ENCODE peak calls at places on chromosomes 11 and 22, in four cellular contexts. One of them, this sample, is unnamed.

GRCh38 chr11:102187416-102188125 is 77.3 kb downstream of the YAP1 start:
- DNase-seq in lower leg skin: no peak
- DNase-seq in prostate gland: no peak
- DNase-seq in uterus: no peak
- DNase-seq in this sample: no peak

GRCh38 chr11:118342503-118343161 is at the start of gene CD3D:
- DNase-seq in lower leg skin: no peak
- DNase-seq in prostate gland: no peak
- DNase-seq in uterus: no peak
- DNase-seq in this sample: no peak

GRCh38 chr11:60301178-60301577 is 20.7 kb downstream of the MS4A4A start:
- DNase-seq in prostate gland: no peak
- DNase-seq in lower leg skin: no peak
- DNase-seq in uterus: no peak
- DNase-seq in this sample: no peak

GRCh38 chr11:130786586-130786985 is 129.7 kb downstream of the SNX19 start:
- DNase-seq in prostate gland: no peak
- DNase-seq in lower leg skin: no peak
- DNase-seq in uterus: no peak
- DNase-seq in this sample: no peak

GRCh38 chr11:70203749-70204465 is 811 bp downstream of the FADD start:
- DNase-seq in uterus: peak; percentile 81
- DNase-seq in prostate gland: peak; percentile 60
- DNase-seq in lower leg skin: peak; percentile 72
- DNase-seq in this sample: no peak

GRCh38 chr22:19419464-19420178 is 11.9 kb downstream of the HIRA start:
- DNase-seq in prostate gland: no peak
- DNase-seq in uterus: no peak
- DNase-seq in lower leg skin: no peak
- DNase-seq in this sample: no peak

GRCh38 chr11:61392991-61393595 is 706 bp downstream of the TMEM216 start:
- DNase-seq in lower leg skin: no peak
- DNase-seq in prostate gland: no peak
- DNase-seq in uterus: no peak
- DNase-seq in this sample: no peak

GRCh38 chr22:20273720-20274119 is 5.6 kb upstream of the RTN4R start:
- DNase-seq in lower leg skin: no peak
- DNase-seq in prostate gland: no peak
- DNase-seq in uterus: no peak
- DNase-seq in this sample: no peak

GRCh38 chr11:128359515-128359914 is 227.8 kb downstream of the ETS1 start:
- DNase-seq in prostate gland: no peak
- DNase-seq in lower leg skin: no peak
- DNase-seq in uterus: no peak
- DNase-seq in this sample: no peak

GRCh38 chr11:46363455-46363920 is 16.2 kb downstream of the DGKZ start:
- DNase-seq in lower leg skin: no peak
- DNase-seq in uterus: no peak
- DNase-seq in prostate gland: no peak
- DNase-seq in this sample: no peak

GRCh38 chr22:48256041-48256739 is 1493.7 kb downstream of the TBC1D22A start:
- DNase-seq in lower leg skin: no peak
- DNase-seq in prostate gland: no peak
- DNase-seq in uterus: no peak
- DNase-seq in this sample: no peak

GRCh38 chr11:15683528-15683927 is 568.8 kb downstream of the INSC start:
- DNase-seq in prostate gland: no peak
- DNase-seq in uterus: no peak
- DNase-seq in lower leg skin: no peak
- DNase-seq in this sample: no peak

GRCh38 chr22:36325163-36326031 is 62.4 kb downstream of the MYH9 start:
- DNase-seq in prostate gland: peak; percentile 95
- DNase-seq in lower leg skin: peak; percentile 81
- DNase-seq in uterus: peak; percentile 86
- DNase-seq in this sample: no peak

GRCh38 chr11:65366340-65366773 is 11.8 kb downstream of the TIGD3 start:
- DNase-seq in uterus: peak; percentile 62
- DNase-seq in lower leg skin: no peak
- DNase-seq in prostate gland: peak; percentile 54
- DNase-seq in this sample: no peak

GRCh38 chr11:69130586-69131566 is 24.9 kb upstream of the SMIM38 start:
- DNase-seq in prostate gland: no peak
- DNase-seq in uterus: no peak
- DNase-seq in lower leg skin: no peak
- DNase-seq in this sample: no peak

GRCh38 chr11:11620966-11621880 is 582 bp downstream of the GALNT18 start:
- DNase-seq in uterus: peak; percentile 39
- DNase-seq in prostate gland: peak; percentile 38
- DNase-seq in lower leg skin: no peak
- DNase-seq in this sample: no peak

GRCh38 chr11:113319085-113319484 is 4.7 kb downstream of the TTC12 start:
- DNase-seq in uterus: no peak
- DNase-seq in prostate gland: no peak
- DNase-seq in lower leg skin: no peak
- DNase-seq in this sample: no peak

GRCh38 chr11:118872403-118872821 is 11.3 kb upstream of the CXCR5 start:
- DNase-seq in prostate gland: no peak
- DNase-seq in uterus: no peak
- DNase-seq in lower leg skin: no peak
- DNase-seq in this sample: no peak

GRCh38 chr11:101321222-101321621 is 191.6 kb upstream of the PGR start:
- DNase-seq in lower leg skin: no peak
- DNase-seq in prostate gland: no peak
- DNase-seq in uterus: no peak
- DNase-seq in this sample: no peak

GRCh38 chr22:31940506-31940905 is 3.8 kb upstream of the YWHAH start:
- DNase-seq in prostate gland: no peak
- DNase-seq in lower leg skin: no peak
- DNase-seq in uterus: no peak
- DNase-seq in this sample: no peak

GRCh38 chr11:3641191-3641590 is 601 bp downstream of the ART5 start:
- DNase-seq in uterus: no peak
- DNase-seq in lower leg skin: no peak
- DNase-seq in prostate gland: no peak
- DNase-seq in this sample: no peak

GRCh38 chr22:24444729-24445466 is 17.5 kb downstream of the ADORA2A start:
- DNase-seq in prostate gland: no peak
- DNase-seq in uterus: no peak
- DNase-seq in lower leg skin: no peak
- DNase-seq in this sample: no peak

GRCh38 chr22:24582111-24582814 is 10.6 kb downstream of the LRRC75B start:
- DNase-seq in prostate gland: no peak
- DNase-seq in uterus: no peak
- DNase-seq in lower leg skin: no peak
- DNase-seq in this sample: no peak

GRCh38 chr11:11579012-11579755 is 42.6 kb downstream of the GALNT18 start:
- DNase-seq in lower leg skin: no peak
- DNase-seq in prostate gland: no peak
- DNase-seq in uterus: no peak
- DNase-seq in this sample: no peak

GRCh38 chr11:107385361-107385982 is 72.2 kb downstream of the CWF19L2 start:
- DNase-seq in uterus: no peak
- DNase-seq in lower leg skin: no peak
- DNase-seq in prostate gland: no peak
- DNase-seq in this sample: no peak

GRCh38 chr11:30107899-30108298 is 91.1 kb upstream of the KCNA4 start:
- DNase-seq in lower leg skin: no peak
- DNase-seq in prostate gland: no peak
- DNase-seq in uterus: no peak
- DNase-seq in this sample: no peak

GRCh38 chr11:69370984-69371709 is 77.2 kb downstream of the MYEOV start:
- DNase-seq in lower leg skin: no peak
- DNase-seq in uterus: no peak
- DNase-seq in prostate gland: no peak
- DNase-seq in this sample: no peak

GRCh38 chr11:77191823-77192495 is 63.9 kb downstream of the MYO7A start:
- DNase-seq in prostate gland: peak; percentile 81
- DNase-seq in uterus: no peak
- DNase-seq in lower leg skin: no peak
- DNase-seq in this sample: peak; percentile 92

GRCh38 chr22:38383417-38383816 is 66.2 kb upstream of the CSNK1E start:
- DNase-seq in lower leg skin: no peak
- DNase-seq in prostate gland: no peak
- DNase-seq in uterus: no peak
- DNase-seq in this sample: no peak
- TF ChIP-seq POLR2A in lower leg skin: no peak
- TF ChIP-seq POLR2A in prostate gland: no peak
- TF ChIP-seq POLR2A in uterus: no peak
- TF ChIP-seq POLR2A in this sample: no peak

DNA sequence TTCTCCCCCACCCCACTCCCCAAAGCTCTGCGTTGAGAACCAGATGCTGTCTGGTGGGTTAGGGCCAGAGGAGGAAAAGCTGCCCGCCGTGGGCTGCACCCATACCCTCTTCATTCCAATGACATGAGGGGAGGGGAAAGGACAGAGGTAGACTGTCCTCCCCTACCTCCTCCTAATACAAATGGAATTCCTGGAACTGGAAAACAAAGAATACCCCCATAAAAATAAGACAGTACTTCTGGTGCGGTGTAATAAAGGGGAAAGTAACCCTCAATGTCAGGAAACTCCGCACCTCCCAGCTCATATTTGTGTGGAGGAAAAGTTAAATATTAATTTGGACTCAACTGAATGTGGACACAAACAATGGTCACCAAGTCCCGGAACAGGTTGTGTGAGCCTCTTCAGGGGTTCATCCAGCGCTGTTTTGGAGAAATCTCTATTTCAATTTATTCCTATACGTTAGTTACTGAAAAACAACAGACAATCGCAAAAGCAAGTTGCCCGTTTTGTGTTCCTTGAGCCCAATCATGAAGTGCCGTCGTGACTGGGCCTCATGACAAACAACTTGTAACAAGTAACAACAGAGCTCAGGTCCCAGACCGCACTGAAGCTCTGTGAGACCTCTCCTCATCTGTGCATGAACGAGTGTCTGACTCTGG is 55.0 kb upstream of the B3GAT1 start:
- DNase-seq in lower leg skin: no peak
- DNase-seq in uterus: no peak
- DNase-seq in prostate gland: no peak
- DNase-seq in this sample: no peak
- TF ChIP-seq POLR2A in lower leg skin: no peak
- TF ChIP-seq POLR2A in uterus: no peak
- TF ChIP-seq POLR2A in prostate gland: no peak
- TF ChIP-seq POLR2A in this sample: no peak

DNA sequence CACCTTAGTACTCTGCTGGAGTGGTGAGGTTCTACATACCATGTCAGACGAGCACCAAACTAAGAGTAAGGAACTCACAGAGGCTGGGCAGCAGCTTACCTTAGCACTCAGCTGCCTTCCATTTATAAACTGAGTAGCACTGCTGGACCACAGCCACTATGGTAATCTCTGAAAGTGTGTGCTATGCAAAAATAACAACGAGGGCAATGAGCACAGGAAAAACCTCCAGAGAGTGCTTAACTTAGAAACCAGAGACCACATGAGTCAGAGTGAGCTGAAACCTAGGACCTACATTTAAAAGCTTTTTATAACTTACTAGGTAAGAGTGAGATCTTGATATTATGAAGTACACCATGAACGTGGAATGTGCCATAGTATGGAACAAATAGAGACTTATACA is 17.1 kb upstream of the CD59 start:
- DNase-seq in uterus: no peak
- DNase-seq in prostate gland: no peak
- DNase-seq in lower leg skin: no peak
- DNase-seq in this sample: no peak
- TF ChIP-seq POLR2A in uterus: no peak
- TF ChIP-seq POLR2A in prostate gland: no peak
- TF ChIP-seq POLR2A in lower leg skin: no peak
- TF ChIP-seq POLR2A in this sample: no peak

DNA sequence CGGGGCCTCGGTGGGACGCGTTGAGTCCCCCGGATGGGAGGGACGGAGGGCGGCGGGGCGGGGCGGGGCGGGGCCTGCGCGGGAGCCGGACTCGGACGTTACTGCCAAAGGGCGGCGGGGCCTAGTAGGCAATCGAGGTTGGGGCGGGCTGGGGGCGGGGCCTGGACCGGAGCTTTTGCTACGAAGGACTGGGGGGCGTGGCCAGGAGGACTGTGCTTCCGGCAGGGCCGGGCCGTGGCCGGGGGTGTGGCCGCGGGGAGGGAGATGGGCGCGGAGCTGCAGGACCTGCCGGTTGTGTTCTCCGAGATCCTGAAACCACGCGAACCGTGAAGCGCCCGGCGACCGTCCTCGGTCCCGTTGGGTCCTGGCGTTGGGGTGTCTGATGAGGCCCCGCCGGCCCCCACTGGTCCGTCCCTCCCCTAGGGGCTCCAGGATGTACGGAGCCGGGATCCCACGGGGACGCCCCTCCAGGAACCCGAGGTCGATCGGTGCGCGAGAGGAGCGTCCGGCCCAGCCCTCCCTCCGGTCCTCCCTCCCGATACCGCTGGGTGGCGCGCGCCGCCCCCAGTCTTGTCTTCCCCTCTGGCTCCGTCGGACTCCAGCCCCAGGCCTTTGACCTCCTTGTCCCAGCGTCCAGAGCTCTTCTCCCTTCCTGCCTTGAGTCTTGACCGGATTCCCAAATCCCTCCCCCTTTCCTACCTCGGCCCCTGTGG is 649 bp upstream of the NUDT8 start:
- DNase-seq in prostate gland: peak; percentile 99
- DNase-seq in lower leg skin: peak; percentile 97
- DNase-seq in uterus: peak; percentile 99
- DNase-seq in this sample: peak; percentile 95
- TF ChIP-seq POLR2A in prostate gland: peak; percentile 94
- TF ChIP-seq POLR2A in lower leg skin: peak; percentile 13
- TF ChIP-seq POLR2A in uterus: peak; percentile 63
- TF ChIP-seq POLR2A in this sample: no peak